ENCODE peak calls at places on chromosomes 7 and 10, in eight cellular contexts. V is tibial nerve; O is stimulated activated CD8-positive, alpha-beta memory T cell treated with anti-CD3 and anti-CD28 coated beads, Interleukin-4, amount 100 ng/mL, for 48 hours; Y is cortex of kidney; Z is SK-N-SH; L is tibial artery; B is endothelial cell; G is NCI-H2171. S is an unnamed sample.
A peak's percentile ranks its signal among the peaks of the same experiment; 100 is the strongest.

GRCh38 chr7:256461-256940 is 33.5 kb upstream of the FOXL3 start:
- DNase-seq in V (no peak), G (no peak), Z (no peak), B (no peak), O (no peak), L (no peak), Y (no peak), S (no peak)

GRCh38 chr10:90326498-90327267 is 531.2 kb downstream of the HTR7 start:
- DNase-seq in L (no peak), Y (no peak), V (no peak), B (no peak), O (no peak), G (no peak), Z (no peak), S (peak; percentile 45)

GRCh38 chr10:955127-955819 is 23.8 kb upstream of the LARP4B start:
- DNase-seq in L (no peak), Y (no peak), V (no peak), G (no peak), Z (no peak), O (no peak), B (no peak), S (no peak)

GRCh38 chr7:119703895-119704294 is 569.1 kb upstream of the KCND2 start:
- DNase-seq in B (no peak), L (no peak), V (no peak), Y (no peak), G (no peak), O (no peak), Z (no peak), S (no peak)

GRCh38 chr7:111560773-111561658 is 1.3 kb downstream of the IMMP2L start:
- DNase-seq in Y (no peak), L (no peak), V (no peak), Z (peak; percentile 21), G (no peak), O (no peak), B (no peak), S (peak; percentile 28)

GRCh38 chr7:95871078-95871848 is 98.9 kb downstream of the DYNC1I1 start:
- DNase-seq in V (no peak), Y (no peak), B (peak; percentile 54), Z (peak; percentile 67), L (peak; percentile 24), O (no peak), G (peak; percentile 14), S (peak; percentile 13)

GRCh38 chr10:22339761-22340361 is 5.4 kb upstream of the SPAG6 start:
- DNase-seq in L (no peak), V (no peak), Z (peak; percentile 55), B (no peak), Y (no peak), O (no peak), G (no peak), S (no peak)

GRCh38 chr10:86775056-86775858 is 18.8 kb downstream of the BMPR1A start:
- DNase-seq in Z (peak; percentile 39), Y (no peak), G (no peak), B (no peak), V (no peak), O (no peak), L (no peak), S (no peak)

GRCh38 chr10:96622330-96622729 is 35.5 kb upstream of the TM9SF3 start:
- DNase-seq in O (no peak), Y (no peak), V (no peak), Z (no peak), G (no peak), L (no peak), B (no peak), S (no peak)

GRCh38 chr7:43530553-43531410 is 52.1 kb upstream of the STK17A start:
- DNase-seq in B (no peak), Z (no peak), V (no peak), Y (no peak), G (no peak), O (no peak), L (no peak), S (no peak)

GRCh38 chr10:127907411-127908105 is 655 bp downstream of the PTPRE start:
- DNase-seq in L (no peak), V (no peak), O (peak; percentile 37), G (no peak), Z (peak; percentile 67), Y (no peak), B (no peak), S (no peak)

GRCh38 chr7:159024280-159024951 is 120.3 kb downstream of the VIPR2 start:
- DNase-seq in V (no peak), G (no peak), Y (no peak), B (no peak), L (peak; percentile 14), O (no peak), Z (no peak), S (no peak)

GRCh38 chr10:61752111-61753011 is 89.6 kb downstream of the CABCOCO1 start:
- DNase-seq in O (no peak), Y (no peak), G (no peak), B (no peak), Z (no peak), V (no peak), L (no peak), S (no peak)

GRCh38 chr7:24052572-24053223 is 231.3 kb upstream of the NPY start:
- DNase-seq in L (no peak), G (no peak), B (no peak), Z (no peak), Y (no peak), O (no peak), V (no peak), S (no peak)